ENCODE peak calls at places on chromosomes 12 and 14, in ten cellular contexts. C is tibial nerve; T is IMR-90; G is Caco-2; W is CD8-positive, alpha-beta T cell; V is HCT116; P is brain microvascular endothelial cell; D is psoas muscle; F is cardiac muscle cell; K is adrenal gland. S is an unnamed sample. For H3K27me3, the result is how much of the 10 kb centered on the place peaks cover.

GRCh38 chr12:83818888-83819287 is 1093.7 kb downstream of the SLC6A15 start:
- DNase-seq in C (no peak), T (peak), G (no peak), W (no peak), V (no peak), P (peak), D (no peak), F (no peak), K (peak), S (peak)

GRCh38 chr12:104602901-104603300 is 146.2 kb downstream of the CHST11 start:
- DNase-seq in C (no peak), T (no peak), G (no peak), W (no peak), V (no peak), P (no peak), D (no peak), F (no peak), K (no peak), S (peak)

GRCh38 chr12:50203691-50204090 is 36.5 kb upstream of the CERS5 start:
- DNase-seq in C (no peak), T (no peak), G (no peak), W (no peak), V (no peak), P (no peak), D (no peak), F (no peak), K (no peak), S (peak)

GRCh38 chr14:52131640-52132320 is 62.9 kb upstream of the NID2 start:
- DNase-seq in C (peak), T (peak), G (peak), W (peak), V (peak), P (peak), D (peak), F (peak), K (peak), S (peak)

GRCh38 chr12:101414533-101415119 is 7.1 kb upstream of the ARL1 start:
- DNase-seq in C (peak), T (peak), G (no peak), W (no peak), V (peak), P (peak), D (no peak), F (peak), K (no peak), S (peak)

GRCh38 chr14:24057271-24057670 is 5.5 kb downstream of the CARMIL3 start:
- DNase-seq in C (no peak), T (no peak), G (no peak), W (no peak), V (no peak), P (no peak), D (no peak), F (no peak), K (no peak), S (no peak)

GRCh38 chr12:12918781-12919180 is 27.4 kb downstream of the GPRC5A start:
- DNase-seq in C (no peak), T (no peak), G (peak), W (no peak), V (no peak), P (no peak), D (no peak), F (no peak), K (no peak), S (no peak)

GRCh38 chr12:52951126-52951525 is 2.2 kb downstream of the KRT18 start:
- DNase-seq in C (no peak), T (no peak), G (no peak), W (no peak), V (no peak), P (no peak), D (no peak), F (no peak), K (no peak), S (no peak)

GRCh38 chr12:47931187-47931586 is 26.4 kb upstream of the VDR start:
- DNase-seq in C (no peak), T (no peak), G (peak), W (no peak), V (no peak), P (no peak), D (no peak), F (no peak), K (no peak), S (no peak)

GRCh38 chr12:6335451-6336078 is 6.3 kb downstream of the TNFRSF1A start:
- DNase-seq in C (peak), T (peak), G (peak), W (peak), V (no peak), P (peak), D (peak), F (peak), K (peak), S (peak)

GRCh38 chr12:92890601-92891106 is 38.4 kb downstream of the EEA1 start:
- DNase-seq in C (no peak), T (no peak), G (no peak), W (no peak), V (no peak), P (no peak), D (no peak), F (no peak), K (no peak), S (no peak)

GRCh38 chr14:34713681-34714319 is 593 bp downstream of the CFL2 start:
- DNase-seq in C (peak), T (peak), G (no peak), W (no peak), V (no peak), P (peak), D (peak), F (peak), K (peak), S (peak)

GRCh38 chr12:86597431-86597830 is 341.2 kb upstream of the MGAT4C start:
- DNase-seq in C (no peak), T (no peak), G (no peak), W (no peak), V (no peak), P (no peak), D (no peak), F (no peak), K (no peak), S (no peak)

GRCh38 chr12:98741615-98742265 is 96.7 kb downstream of the APAF1 start:
- DNase-seq in C (no peak), T (peak), G (no peak), W (no peak), V (no peak), P (no peak), D (no peak), F (no peak), K (no peak), S (no peak)

GRCh38 chr12:75488553-75488952 is 8.0 kb downstream of the GLIPR1 start:
- DNase-seq in C (no peak), T (peak), G (peak), W (no peak), V (no peak), P (peak), D (no peak), F (peak), K (no peak), S (peak)

DNA sequence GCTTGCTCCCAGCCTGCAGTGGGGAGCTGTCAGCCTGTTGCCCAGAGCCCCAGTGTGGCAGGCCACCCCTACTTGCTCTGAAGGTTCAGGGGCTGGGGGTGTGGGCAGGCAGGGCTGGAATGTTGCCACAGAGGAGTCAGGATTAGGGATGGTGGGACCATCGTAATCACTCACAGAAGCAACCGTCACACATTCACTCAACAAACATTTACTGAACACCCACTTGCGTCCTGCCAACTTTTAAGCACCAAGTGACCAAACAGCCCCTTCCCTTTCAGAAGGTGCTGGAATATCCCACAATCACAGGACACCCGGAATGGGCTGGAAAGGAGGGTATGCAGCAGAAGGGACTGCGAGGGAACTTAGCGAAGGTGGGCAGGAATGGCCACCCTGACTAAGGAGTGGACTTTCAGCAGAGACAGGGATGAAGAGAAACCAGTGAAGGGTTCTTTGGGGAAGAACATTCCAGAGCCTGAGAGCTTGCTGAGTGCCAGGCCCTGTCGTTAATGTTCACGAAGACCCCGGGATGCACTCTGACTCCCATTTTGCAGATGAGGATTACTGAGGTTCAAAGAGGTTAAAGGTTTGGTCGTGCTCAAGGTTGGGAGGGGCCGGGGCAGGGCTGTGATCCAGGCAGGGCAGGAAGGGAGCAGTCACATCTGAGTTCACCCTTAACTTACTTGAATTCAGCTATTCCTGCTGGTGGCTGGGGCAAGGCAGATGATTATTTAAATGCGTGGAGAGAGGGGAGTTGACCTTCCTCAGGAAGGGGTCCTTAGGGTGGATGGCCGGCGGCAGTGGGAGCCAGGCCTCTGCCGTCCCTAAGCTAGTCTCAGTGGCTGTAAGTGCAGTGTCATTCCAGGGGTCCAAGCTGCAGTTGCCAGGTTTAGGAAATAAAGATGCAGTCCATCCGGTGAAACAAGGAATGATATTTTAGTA is 2.3 kb upstream of the ZBTB42 start:
- DNase-seq in C (no peak), T (no peak), G (no peak), W (no peak), V (no peak), P (no peak), D (no peak), F (no peak), K (no peak), S (no peak)
- H3K27me3 ChIP-seq in C (under half), T (under half), G (under half), W (under half), V (under half), P (under half), D (under half), F (under half), K (under half), S (under half)

GRCh38 chr12:30461011-30461670 is 234.5 kb downstream of the IPO8 start:
- DNase-seq in C (no peak), T (no peak), G (no peak), W (no peak), V (no peak), P (no peak), D (no peak), F (no peak), K (no peak), S (no peak)

GRCh38 chr12:30462249-30462648 is 233.4 kb downstream of the IPO8 start:
- DNase-seq in C (no peak), T (no peak), G (no peak), W (no peak), V (no peak), P (no peak), D (no peak), F (no peak), K (no peak), S (no peak)

GRCh38 chr12:30463636-30464035 is 232.0 kb downstream of the IPO8 start:
- DNase-seq in C (no peak), T (no peak), G (no peak), W (no peak), V (no peak), P (no peak), D (no peak), F (no peak), K (no peak), S (no peak)

GRCh38 chr12:30458453-30458852 is 237.2 kb downstream of the IPO8 start:
- DNase-seq in C (no peak), T (no peak), G (no peak), W (no peak), V (no peak), P (no peak), D (no peak), F (no peak), K (no peak), S (no peak)

DNA sequence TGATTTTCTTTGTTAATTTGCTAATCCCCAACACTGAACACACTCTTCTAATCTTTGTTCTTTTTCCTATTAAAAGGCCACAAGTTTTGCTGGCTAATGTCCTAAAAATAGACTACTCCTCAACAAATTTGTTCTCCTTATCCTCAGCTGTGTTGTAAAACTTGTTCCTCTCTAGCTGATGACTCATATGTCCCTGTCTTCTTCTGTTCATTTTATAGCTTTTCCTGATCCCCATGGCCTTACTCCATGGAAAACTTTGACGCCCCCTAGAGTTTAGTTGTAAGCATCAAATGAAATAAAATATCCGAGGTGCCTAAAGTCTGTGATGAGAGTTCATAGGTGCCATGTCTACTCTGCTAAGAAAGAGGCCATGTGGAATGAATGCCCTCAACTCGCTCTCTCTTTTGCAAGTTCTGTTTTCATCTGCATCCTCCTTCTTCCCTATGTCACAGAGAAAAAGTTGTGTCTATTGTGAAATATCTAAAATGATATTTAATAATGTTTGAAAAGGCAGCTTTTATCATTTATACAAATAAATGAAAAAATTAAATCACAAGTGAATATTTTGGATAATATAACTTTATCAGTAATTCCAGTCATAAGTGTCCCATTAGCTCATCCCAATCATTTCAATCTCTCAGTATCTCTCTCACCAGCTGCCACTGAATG is 237.9 kb downstream of the IPO8 start:
- DNase-seq in C (peak), T (peak), G (no peak), W (no peak), V (peak), P (peak), D (no peak), F (peak), K (peak), S (peak)
- TF ChIP-seq CTCF in C (no peak), T (peak), G (no peak), W (no peak), V (peak), P (peak), D (no peak), F (peak), K (peak), S (peak)

GRCh38 chr14:70183991-70184390 is 4.8 kb downstream of the SLC8A3 start:
- DNase-seq in C (no peak), T (no peak), G (no peak), W (no peak), V (no peak), P (no peak), D (no peak), F (no peak), K (no peak), S (no peak)
- H3K27me3 ChIP-seq in C (under half), T (under half), G (under half), W (under half), V (under half), P (under half), D (under half), F (half or more), K (under half), S (under half)

GRCh38 chr12:56839489-56840442 is 76.6 kb downstream of the HSD17B6 start:
- DNase-seq in C (peak), T (peak), G (peak), W (no peak), V (peak), P (no peak), D (peak), F (peak), K (peak), S (peak)
- TF ChIP-seq CTCF in C (no peak), T (peak), G (peak), W (no peak), V (peak), P (peak), D (no peak), F (peak), K (peak), S (peak)

DNA sequence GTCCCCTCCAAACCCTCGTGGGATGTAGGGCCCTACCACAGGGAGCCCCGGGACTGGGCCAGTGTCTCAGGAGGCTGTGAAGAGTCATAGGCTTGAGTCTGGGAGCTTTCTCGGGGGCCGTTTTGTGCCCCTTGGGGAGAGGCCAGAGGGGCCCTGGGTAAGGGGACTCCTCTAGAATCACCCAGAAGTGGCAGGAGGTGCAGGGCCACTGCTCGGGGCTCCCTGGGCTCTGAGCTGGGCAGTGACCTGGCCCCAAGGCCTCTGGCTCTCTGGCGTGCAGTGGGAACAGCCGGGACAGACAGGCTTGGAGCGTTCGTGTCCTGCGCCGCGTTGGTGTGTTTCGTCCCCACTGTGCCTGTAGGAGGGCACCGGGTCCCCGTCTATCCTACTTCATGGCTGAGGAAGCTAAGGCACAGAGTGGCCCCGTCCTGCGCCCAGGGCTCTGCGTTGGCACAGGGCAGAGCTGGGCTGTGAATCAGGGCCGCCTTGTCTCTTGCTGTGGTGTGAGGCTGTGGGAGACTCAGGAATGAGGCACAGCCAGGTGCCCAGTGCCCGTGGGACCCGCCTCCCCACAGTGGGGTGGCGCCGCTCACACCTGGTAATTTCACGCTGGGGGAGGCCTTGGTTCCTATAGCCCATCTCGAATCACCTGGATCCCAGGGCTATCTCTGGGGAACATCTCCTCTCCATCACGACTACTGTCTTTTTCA is 23.8 kb upstream of the KIF26A start:
- DNase-seq in C (no peak), T (no peak), G (no peak), W (no peak), V (no peak), P (no peak), D (peak), F (no peak), K (no peak), S (no peak)
- H3K27me3 ChIP-seq in C (under half), T (under half), G (under half), W (under half), V (under half), P (under half), D (half or more), F (half or more), K (under half), S (under half)

DNA sequence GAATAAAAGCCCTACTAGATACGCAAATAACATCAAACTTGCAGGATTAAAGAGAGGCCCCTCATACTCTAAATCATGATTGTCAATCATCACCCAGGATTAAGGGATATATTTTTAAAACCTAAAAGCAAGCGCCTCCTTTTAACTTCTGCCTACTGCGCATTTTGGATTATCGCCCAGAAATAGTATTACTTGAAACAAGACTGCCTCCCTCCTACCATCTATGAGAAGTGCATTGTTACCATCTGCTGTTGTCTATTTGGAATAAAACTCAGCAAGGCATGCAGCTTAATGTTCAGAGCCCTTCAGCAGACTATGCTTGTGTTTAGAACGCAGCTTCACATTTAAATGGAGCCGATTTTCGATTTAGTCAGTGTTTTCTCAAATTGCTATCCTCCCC is 79.6 kb downstream of the EXOC5 start:
- DNase-seq in C (no peak), T (peak), G (no peak), W (no peak), V (peak), P (no peak), D (no peak), F (peak), K (no peak), S (peak)
- TF ChIP-seq CTCF in C (peak), T (peak), G (no peak), W (no peak), V (no peak), P (peak), D (peak), F (peak), K (no peak), S (peak)

GRCh38 chr14:22044193-22044592 is 370.6 kb upstream of the OR4E1 start:
- DNase-seq in C (no peak), T (no peak), G (no peak), W (no peak), V (no peak), P (no peak), D (no peak), F (no peak), K (no peak), S (no peak)

GRCh38 chr14:22047105-22047504 is 373.5 kb upstream of the OR4E1 start:
- DNase-seq in C (no peak), T (no peak), G (no peak), W (no peak), V (no peak), P (no peak), D (no peak), F (peak), K (no peak), S (peak)

GRCh38 chr14:22040781-22041125 is 367.1 kb upstream of the OR4E1 start:
- DNase-seq in C (no peak), T (no peak), G (no peak), W (no peak), V (no peak), P (no peak), D (no peak), F (no peak), K (no peak), S (no peak)

GRCh38 chr14:22039938-22040780 is 366.5 kb upstream of the OR4E1 start:
- DNase-seq in C (no peak), T (no peak), G (no peak), W (no peak), V (peak), P (no peak), D (peak), F (peak), K (no peak), S (peak)

GRCh38 chr14:22046063-22046462 is 372.4 kb upstream of the OR4E1 start:
- DNase-seq in C (no peak), T (no peak), G (no peak), W (no peak), V (no peak), P (no peak), D (no peak), F (no peak), K (no peak), S (no peak)
- H3K27me3 ChIP-seq in C (under half), T (under half), G (under half), W (under half), V (half or more), P (under half), D (under half), F (under half), K (under half), S (under half)

GRCh38 chr12:113424915-113425823 is 3.0 kb downstream of the SDSL start:
- DNase-seq in C (peak), T (peak), G (peak), W (peak), V (no peak), P (peak), D (peak), F (peak), K (peak), S (peak)
- TF ChIP-seq CTCF in C (peak), T (peak), G (peak), W (peak), V (peak), P (peak), D (peak), F (peak), K (peak), S (peak)

GRCh38 chr14:92735344-92735743 is 13.1 kb downstream of the LGMN start:
- DNase-seq in C (no peak), T (no peak), G (no peak), W (no peak), V (no peak), P (no peak), D (no peak), F (no peak), K (no peak), S (no peak)

GRCh38 chr14:92729632-92730358 is 18.6 kb downstream of the LGMN start:
- DNase-seq in C (no peak), T (peak), G (no peak), W (no peak), V (no peak), P (peak), D (no peak), F (no peak), K (no peak), S (peak)

GRCh38 chr14:92734618-92735017 is 13.8 kb downstream of the LGMN start:
- DNase-seq in C (no peak), T (no peak), G (no peak), W (no peak), V (no peak), P (no peak), D (no peak), F (no peak), K (no peak), S (no peak)

GRCh38 chr14:92731622-92732021 is 16.8 kb downstream of the LGMN start:
- DNase-seq in C (no peak), T (no peak), G (no peak), W (no peak), V (no peak), P (no peak), D (no peak), F (no peak), K (no peak), S (no peak)

GRCh38 chr14:92733007-92733406 is 15.4 kb downstream of the LGMN start:
- DNase-seq in C (no peak), T (no peak), G (no peak), W (no peak), V (no peak), P (no peak), D (no peak), F (peak), K (no peak), S (no peak)
- H3K27me3 ChIP-seq in C (under half), T (under half), G (under half), W (under half), V (under half), P (under half), D (under half), F (under half), K (under half), S (under half)

S was measured in bronchial epithelial cell.